ENCODE peak calls at places on chromosomes 7 and 10, in nine cellular contexts. R is NCI-H2081; M is T follicular helper cell; H is AG09319; C is neural progenitor cell; N is naive B cell; F is NCI-H748 treated with DMSO at 0.1 percent for 48 hours; K is activated CD4-positive, CD25-positive, alpha-beta regulatory T cell; U is T-helper 1 cell. E is an unnamed sample.

GRCh38 chr7:157444011-157444842 is 107.4 kb downstream of the DNAJB6 start:
- DNase-seq in H (no peak), F (no peak), C (no peak), K (no peak), N (no peak), M (no peak), R (no peak), U (no peak), E (no peak)

GRCh38 chr10:33772370-33773331 is 438.2 kb upstream of the NRP1 start:
- DNase-seq in F (peak; percentile 94), M (no peak), N (no peak), C (peak; percentile 84), H (no peak), U (no peak), R (peak; percentile 4), K (no peak), E (no peak)

GRCh38 chr7:156002362-156003001 is 190.2 kb upstream of the SHH start:
- DNase-seq in C (no peak), N (no peak), K (no peak), H (no peak), R (no peak), U (no peak), F (no peak), M (no peak), E (no peak)

GRCh38 chr7:91832493-91833045 is 47.9 kb downstream of the MTERF1 start:
- DNase-seq in R (no peak), U (no peak), N (no peak), M (no peak), F (no peak), K (no peak), H (no peak), C (no peak), E (no peak)

GRCh38 chr10:23293973-23294372 is 50.6 kb downstream of the C10orf67 start:
- DNase-seq in M (no peak), U (no peak), C (peak; percentile 6), R (no peak), K (no peak), F (no peak), N (no peak), H (no peak), E (no peak)

GRCh38 chr7:461453-462172 is 58.0 kb downstream of the PDGFA start:
- DNase-seq in R (no peak), K (no peak), U (no peak), N (no peak), F (no peak), C (no peak), H (no peak), M (no peak), E (no peak)

GRCh38 chr7:132300599-132300998 is 275.7 kb downstream of the PLXNA4 start:
- DNase-seq in R (no peak), N (no peak), H (no peak), F (no peak), C (no peak), U (no peak), M (no peak), K (no peak), E (no peak)

GRCh38 chr7:99822731-99823718 is 4.8 kb upstream of the CYP3A43 start:
- DNase-seq in M (no peak), R (no peak), N (no peak), F (no peak), U (no peak), C (no peak), K (no peak), H (no peak), E (no peak)

GRCh38 chr7:143487566-143487965 is 9.9 kb downstream of the TAS2R41 start:
- DNase-seq in U (no peak), C (no peak), F (no peak), N (no peak), H (no peak), K (no peak), R (peak; percentile 71), M (no peak), E (no peak)

GRCh38 chr7:15397159-15397550 is 164.7 kb downstream of the AGMO start:
- DNase-seq in R (no peak), H (no peak), U (no peak), N (no peak), K (no peak), M (no peak), C (no peak), F (no peak), E (no peak)

GRCh38 chr7:120064565-120064964 is 208.4 kb upstream of the KCND2 start:
- DNase-seq in H (peak; percentile 54), K (no peak), F (no peak), M (no peak), U (no peak), C (no peak), R (no peak), N (no peak), E (no peak)

GRCh38 chr7:4191046-4191445 is 491.0 kb upstream of the FOXK1 start:
- DNase-seq in K (no peak), N (no peak), R (no peak), H (no peak), M (no peak), F (no peak), C (no peak), U (no peak), E (no peak)

GRCh38 chr7:35848728-35849127 is 47.9 kb downstream of the SEPTIN7 start:
- DNase-seq in C (no peak), F (peak; percentile 37), U (no peak), N (no peak), H (no peak), R (peak; percentile 84), M (no peak), K (no peak), E (no peak)

GRCh38 chr10:24255907-24256306 is 47.0 kb downstream of the KIAA1217 start:
- DNase-seq in H (no peak), C (peak; percentile 30), U (no peak), K (no peak), F (no peak), R (no peak), N (no peak), M (no peak), E (no peak)

GRCh38 chr7:1192171-1192676 is 32.2 kb upstream of the ZFAND2A start:
- DNase-seq in M (no peak), R (peak; percentile 20), H (peak; percentile 16), K (no peak), F (no peak), N (no peak), C (no peak), U (no peak), E (no peak)